ENCODE peak calls at places on chromosomes 4 and X, in seven cellular contexts. B, S, A, W, V, F and J are unnamed samples.

GRCh38 chr4:155828628-155829027 is 37.4 kb downstream of the ASIC5 start:
- DNase-seq in B (no peak), S (no peak), A (no peak), W (peak), V (no peak), F (no peak), J (no peak)

GRCh38 chr4:101678180-101678579 is 112.3 kb upstream of the BANK1 start:
- DNase-seq in B (no peak), S (no peak), A (no peak), W (peak), V (no peak), F (no peak), J (no peak)

GRCh38 chrX:10892605-10893225 is 218.4 kb upstream of the HCCS start:
- DNase-seq in B (no peak), S (no peak), A (no peak), W (peak), V (no peak), F (no peak), J (no peak)

GRCh38 chr4:118716304-118716703 is 31.1 kb downstream of the METTL14 start:
- DNase-seq in B (no peak), S (no peak), A (no peak), W (no peak), V (no peak), F (no peak), J (no peak)

GRCh38 chr4:102042843-102043802 is 252.6 kb downstream of the BANK1 start:
- DNase-seq in B (no peak), S (no peak), A (peak), W (peak), V (no peak), F (no peak), J (no peak)

GRCh38 chr4:37981844-37982720 is 21.9 kb downstream of the PTTG2 start:
- DNase-seq in B (no peak), S (no peak), A (peak), W (peak), V (no peak), F (no peak), J (no peak)

GRCh38 chr4:10643600-10644425 is 40.8 kb downstream of the CLNK start:
- DNase-seq in B (no peak), S (no peak), A (no peak), W (peak), V (no peak), F (no peak), J (no peak)

GRCh38 chr4:158722291-158722916 is 792 bp downstream of the PPID start:
- DNase-seq in B (no peak), S (no peak), A (peak), W (peak), V (peak), F (no peak), J (no peak)

GRCh38 chrX:32532282-32532681 is 679.1 kb downstream of the DMD start:
- DNase-seq in B (no peak), S (no peak), A (no peak), W (no peak), V (no peak), F (no peak), J (no peak)

GRCh38 chr4:170395773-170396172 is 306.0 kb upstream of the AADAT start:
- DNase-seq in B (no peak), S (no peak), A (no peak), W (no peak), V (no peak), F (no peak), J (no peak)

GRCh38 chrX:79721234-79721633 is 293.3 kb upstream of the TBX22 start:
- DNase-seq in B (no peak), S (no peak), A (no peak), W (no peak), V (no peak), F (no peak), J (no peak)

GRCh38 chr4:37687175-37687525 is 974 bp upstream of the RELL1 start:
- DNase-seq in B (no peak), S (no peak), A (no peak), W (no peak), V (no peak), F (no peak), J (no peak)

GRCh38 chrX:70508296-70508911 is 63.8 kb downstream of the DLG3 start:
- DNase-seq in B (no peak), S (no peak), A (no peak), W (peak), V (no peak), F (no peak), J (no peak)

GRCh38 chr4:61380865-61381264 is 180.7 kb downstream of the ADGRL3 start:
- DNase-seq in B (no peak), S (no peak), A (no peak), W (no peak), V (no peak), F (no peak), J (no peak)

GRCh38 chr4:56307423-56307822 is 79.9 kb downstream of the AASDH start:
- DNase-seq in B (no peak), S (no peak), A (no peak), W (peak), V (no peak), F (no peak), J (no peak)

GRCh38 chr4:186024637-186025320 is 44.2 kb upstream of the TLR3 start:
- DNase-seq in B (no peak), S (no peak), A (no peak), W (no peak), V (no peak), F (no peak), J (no peak)

GRCh38 chr4:76342803-76343202 is 36.3 kb downstream of the STBD1 start:
- DNase-seq in B (no peak), S (no peak), A (no peak), W (no peak), V (no peak), F (no peak), J (no peak)

GRCh38 chrX:153773741-153774575 is 6.9 kb upstream of the SRPK3 start:
- DNase-seq in B (no peak), S (peak), A (no peak), W (no peak), V (no peak), F (no peak), J (peak)

GRCh38 chrX:27186671-27187070 is 276.5 kb downstream of the PPP4R3C start:
- DNase-seq in B (no peak), S (no peak), A (peak), W (peak), V (no peak), F (peak), J (no peak)

GRCh38 chrX:16559206-16559619 is 90.7 kb upstream of the S100G start:
- DNase-seq in B (no peak), S (no peak), A (peak), W (peak), V (no peak), F (no peak), J (no peak)

GRCh38 chr4:140718240-140718639 is 37.9 kb downstream of the TBC1D9 start:
- DNase-seq in B (no peak), S (no peak), A (peak), W (peak), V (no peak), F (no peak), J (no peak)

GRCh38 chr4:53116959-53117358 is 248.9 kb downstream of the SCFD2 start:
- DNase-seq in B (no peak), S (no peak), A (peak), W (peak), V (no peak), F (no peak), J (no peak)

GRCh38 chr4:130608121-130608520 is 1512.2 kb downstream of the C4orf33 start:
- DNase-seq in B (no peak), S (no peak), A (no peak), W (no peak), V (no peak), F (no peak), J (no peak)

GRCh38 chr4:187258651-187259401 is 535.2 kb upstream of the FAT1 start:
- DNase-seq in B (no peak), S (no peak), A (no peak), W (no peak), V (no peak), F (no peak), J (no peak)

GRCh38 chrX:38312436-38312835 is 14.9 kb downstream of the RPGR start:
- DNase-seq in B (no peak), S (no peak), A (peak), W (peak), V (no peak), F (no peak), J (no peak)

GRCh38 chr4:54187148-54187547 is 41.9 kb upstream of the PDGFRA start:
- DNase-seq in B (no peak), S (no peak), A (no peak), W (no peak), V (no peak), F (peak), J (no peak)

GRCh38 chr4:20428410-20429160 is 176.9 kb downstream of the SLIT2 start:
- DNase-seq in B (no peak), S (no peak), A (no peak), W (no peak), V (no peak), F (no peak), J (no peak)

GRCh38 chr4:103099691-103100392 is at the start of gene BDH2:
- DNase-seq in B (no peak), S (no peak), A (peak), W (peak), V (peak), F (peak), J (peak)
- TF ChIP-seq CTCF in B (peak), S (peak), A (peak), W (peak), V (peak), F (peak), J (peak)

DNA sequence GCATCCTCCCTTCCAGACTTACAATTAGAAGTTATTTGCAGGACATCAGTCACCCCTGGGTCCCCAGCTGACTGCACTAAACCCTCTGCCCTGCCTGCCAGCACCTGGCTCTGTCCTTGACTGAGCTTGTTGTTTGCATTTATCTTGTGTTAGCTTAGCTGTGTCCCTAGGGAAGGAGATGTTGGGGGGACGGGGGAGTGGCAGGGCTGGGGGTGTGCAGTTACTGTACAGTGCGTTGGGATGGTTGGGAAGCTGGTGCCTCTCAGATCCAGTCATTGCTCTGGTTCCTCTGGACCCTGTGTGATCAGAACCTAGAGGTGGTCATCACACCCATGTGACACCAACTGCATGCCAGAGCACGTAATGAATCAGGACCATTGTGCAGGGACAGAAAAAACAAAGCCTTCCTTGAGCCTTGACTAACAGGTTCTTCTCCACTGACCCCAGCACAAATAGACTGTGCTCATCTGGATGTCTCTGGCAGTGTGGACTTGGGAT is 32.7 kb upstream of the PROM1 start:
- DNase-seq in B (no peak), S (no peak), A (no peak), W (no peak), V (no peak), F (no peak), J (no peak)
- TF ChIP-seq CTCF in B (no peak), S (no peak), A (no peak), W (no peak), V (no peak), F (no peak), J (no peak)

GRCh38 chr4:183398298-183399129 is 45.9 kb upstream of the CDKN2AIP start:
- DNase-seq in B (peak), S (peak), A (peak), W (peak), V (peak), F (peak), J (peak)
- TF ChIP-seq CTCF in B (peak), S (peak), A (peak), W (peak), V (peak), F (peak), J (peak)

GRCh38 chrX:142804085-142804484 is 221.6 kb upstream of the SPANXN4 start:
- DNase-seq in B (no peak), S (no peak), A (no peak), W (no peak), V (no peak), F (no peak), J (no peak)
- TF ChIP-seq CTCF in B (peak), S (no peak), A (no peak), W (no peak), V (no peak), F (no peak), J (no peak)

GRCh38 chrX:95346854-95347253 is 1337.8 kb upstream of the DIAPH2 start:
- DNase-seq in B (no peak), S (no peak), A (peak), W (peak), V (no peak), F (no peak), J (no peak)
- TF ChIP-seq CTCF in B (peak), S (no peak), A (no peak), W (no peak), V (no peak), F (no peak), J (no peak)

DNA sequence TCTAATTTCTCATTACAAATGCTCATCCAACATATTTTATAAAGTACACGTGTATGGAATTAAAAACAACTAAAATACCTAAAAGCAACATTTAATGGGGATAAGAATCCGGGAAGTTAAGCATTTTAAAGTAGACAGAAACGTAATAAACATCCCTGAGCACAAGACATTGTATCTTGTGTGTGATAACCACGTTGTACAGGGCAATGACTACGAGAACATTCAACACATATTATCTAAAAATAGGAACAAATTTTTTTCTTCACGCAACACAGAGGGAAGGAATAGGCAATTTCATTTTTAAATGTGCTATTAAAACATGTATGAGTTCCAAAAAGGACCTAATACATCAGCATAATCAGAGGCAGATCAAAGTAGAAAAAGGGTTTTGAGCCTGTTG is 49.5 kb downstream of the AMMECR1 start:
- DNase-seq in B (no peak), S (no peak), A (no peak), W (no peak), V (no peak), F (no peak), J (no peak)
- TF ChIP-seq CTCF in B (no peak), S (no peak), A (no peak), W (no peak), V (no peak), F (no peak), J (no peak)

DNA sequence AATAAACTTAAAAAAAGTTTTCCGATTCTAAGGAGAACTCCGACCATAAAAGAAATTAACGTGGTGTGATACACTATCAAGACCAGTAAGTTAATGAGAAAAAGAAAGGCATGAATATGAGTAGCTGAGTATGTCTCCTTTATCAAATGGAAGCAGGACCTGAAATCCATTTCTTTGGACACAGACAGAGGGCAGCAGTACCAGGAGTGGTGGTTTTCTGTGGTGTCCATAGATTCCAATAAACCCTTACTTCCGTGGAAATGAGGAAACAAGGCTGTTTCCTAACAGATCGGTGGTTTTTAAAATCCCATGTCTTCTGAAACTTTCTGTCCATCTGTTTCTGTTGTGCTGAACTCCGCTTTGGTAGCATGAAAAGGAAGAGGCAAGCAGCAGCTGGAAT is 128.5 kb upstream of the TSPAN5 start:
- DNase-seq in B (no peak), S (no peak), A (peak), W (no peak), V (no peak), F (no peak), J (no peak)
- TF ChIP-seq CTCF in B (no peak), S (no peak), A (peak), W (peak), V (peak), F (no peak), J (no peak)